ENCODE peak calls at places on chromosomes 12 and 14, in five cellular contexts. V is upper lobe of right lung, J is RWPE1, W is GM12865, T is HFF-Myc. G is an unnamed sample.
A peak's percentile ranks its signal among the peaks of the same experiment; 100 is the strongest.

GRCh38 chr12:66978802-66979201 is 290.4 kb upstream of the CAND1 start:
- DNase-seq in V (no peak), J (no peak), W (no peak), T (no peak), G (no peak)

GRCh38 chr14:60092516-60092915 is 793 bp downstream of the PCNX4 start:
- DNase-seq in V (no peak), J (peak; percentile 33), W (peak; percentile 55), T (no peak), G (no peak)

GRCh38 chr14:53954551-53955233 is 1.9 kb downstream of the BMP4 start:
- DNase-seq in V (peak; percentile 69), J (no peak), W (no peak), T (no peak), G (no peak)

GRCh38 chr12:75883241-75883640 is 148.3 kb downstream of the PHLDA1 start:
- DNase-seq in V (no peak), J (no peak), W (no peak), T (no peak), G (no peak)

GRCh38 chr12:49355913-49356312 is 9.2 kb downstream of the DNAJC22 start:
- DNase-seq in V (no peak), J (no peak), W (no peak), T (no peak), G (peak; percentile 75)

GRCh38 chr12:56080556-56081138 is 682 bp downstream of the ERBB3 start:
- DNase-seq in V (no peak), J (no peak), W (no peak), T (no peak), G (no peak)

GRCh38 chr14:32352631-32353030 is 23.5 kb downstream of the AKAP6 start:
- DNase-seq in V (no peak), J (no peak), W (no peak), T (no peak), G (no peak)

GRCh38 chr14:68659021-68659931 is 133.6 kb downstream of the ZFP36L1 start:
- DNase-seq in V (no peak), J (no peak), W (no peak), T (no peak), G (no peak)

GRCh38 chr12:84698576-84699333 is 213.8 kb downstream of the SLC6A15 start:
- DNase-seq in V (no peak), J (no peak), W (no peak), T (no peak), G (no peak)

GRCh38 chr14:78029471-78030372 is 140.5 kb upstream of the NRXN3 start:
- DNase-seq in V (no peak), J (no peak), W (no peak), T (no peak), G (peak; percentile 42)

GRCh38 chr12:85310456-85311076 is 30.5 kb downstream of the ALX1 start:
- DNase-seq in V (no peak), J (no peak), W (peak; percentile 3), T (no peak), G (no peak)

GRCh38 chr14:100603341-100604125 is 16.3 kb upstream of the BEGAIN start:
- DNase-seq in V (peak; percentile 47), J (no peak), W (no peak), T (no peak), G (no peak)

GRCh38 chr14:81525129-81525528 is 8.5 kb downstream of the SEL1L start:
- DNase-seq in V (no peak), J (no peak), W (no peak), T (no peak), G (no peak)

GRCh38 chr12:92068441-92068840 is 77.2 kb downstream of the BTG1 start:
- DNase-seq in V (no peak), J (no peak), W (no peak), T (no peak), G (no peak)

GRCh38 chr12:1947081-1947480 is 28.6 kb upstream of the CACNA2D4 start:
- DNase-seq in V (no peak), J (no peak), W (no peak), T (no peak), G (no peak)

GRCh38 chr12:94263011-94263786 is 114.8 kb downstream of the PLXNC1 start:
- DNase-seq in V (peak; percentile 67), J (no peak), W (peak; percentile 77), T (no peak), G (no peak)

GRCh38 chr12:15274561-15274967 is 47.7 kb upstream of the PTPRO start:
- DNase-seq in V (no peak), J (peak; percentile 74), W (peak; percentile 5), T (no peak), G (no peak)

GRCh38 chr12:49985981-49986380 is 13.2 kb downstream of the AQP6 start:
- DNase-seq in V (no peak), J (no peak), W (no peak), T (no peak), G (peak; percentile 30)

GRCh38 chr12:116400671-116401357 is 123.3 kb upstream of the MED13L start:
- DNase-seq in V (no peak), J (no peak), W (no peak), T (no peak), G (no peak)

GRCh38 chr14:58414845-58415244 is 12.5 kb downstream of the TIMM9 start:
- DNase-seq in V (no peak), J (no peak), W (no peak), T (no peak), G (no peak)
- TF ChIP-seq CTCF in V (no peak), J (no peak), W (no peak), T (no peak), G (no peak)

GRCh38 chr14:46951103-46951502 is 299.5 kb upstream of the RPL10L start:
- DNase-seq in V (no peak), J (no peak), W (no peak), T (no peak), G (no peak)
- TF ChIP-seq CTCF in V (no peak), J (no peak), W (no peak), T (no peak), G (peak; percentile 19)

GRCh38 chr12:46088040-46088439 is 97.7 kb upstream of the SCAF11 start:
- DNase-seq in V (no peak), J (no peak), W (no peak), T (no peak), G (no peak)

GRCh38 chr12:46084666-46085631 is 94.6 kb upstream of the SCAF11 start:
- DNase-seq in V (no peak), J (no peak), W (no peak), T (no peak), G (no peak)

DNA sequence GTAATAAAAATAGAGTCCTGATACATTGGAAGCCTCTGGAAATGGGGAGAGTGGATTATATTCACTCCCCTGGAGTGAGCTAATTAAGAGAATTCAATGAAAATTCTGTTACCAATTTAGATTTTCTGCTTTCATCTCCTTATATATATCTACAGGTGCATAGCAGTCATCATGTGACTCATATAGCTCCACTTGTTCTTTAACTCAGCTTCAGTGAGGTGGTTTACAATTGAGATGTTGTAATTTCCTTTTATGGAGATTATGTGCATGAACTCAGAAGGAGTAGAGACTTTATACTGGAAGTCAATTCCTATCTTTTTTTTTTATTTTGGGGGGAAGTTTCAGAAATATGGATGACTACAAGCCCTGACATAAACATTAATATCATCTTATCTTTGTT is 92.1 kb upstream of the SCAF11 start:
- DNase-seq in V (no peak), J (no peak), W (no peak), T (no peak), G (no peak)
- TF ChIP-seq CTCF in V (no peak), J (no peak), W (no peak), T (no peak), G (no peak)

DNA sequence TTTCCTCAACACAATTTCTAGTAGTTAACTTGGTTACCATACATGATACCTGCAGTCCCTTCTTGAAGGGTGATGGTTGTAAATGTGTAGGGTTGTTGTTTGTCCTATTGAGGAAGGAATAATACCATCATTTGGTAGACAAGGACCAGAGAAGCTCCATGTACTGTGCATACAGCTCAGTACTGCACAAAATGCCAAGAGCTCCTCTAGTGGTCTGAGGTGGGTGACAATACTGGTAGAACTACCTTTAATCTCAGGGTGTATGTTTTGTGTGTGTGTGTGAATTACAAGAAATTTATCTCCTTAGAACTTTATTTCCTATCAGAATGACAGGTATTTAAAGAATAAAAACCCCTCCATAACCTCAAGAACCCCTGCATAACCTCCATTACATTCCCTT is 575.3 kb downstream of the TMTC2 start:
- DNase-seq in V (no peak), J (no peak), W (no peak), T (no peak), G (no peak)
- TF ChIP-seq CTCF in V (no peak), J (no peak), W (peak; percentile 12), T (no peak), G (peak; percentile 27)

GRCh38 chr12:132761911-132762583 is 415 bp upstream of the ANKLE2 start:
- DNase-seq in V (peak; percentile 95), J (peak; percentile 89), W (peak; percentile 95), T (peak; percentile 48), G (peak; percentile 94)
- TF ChIP-seq CTCF in V (peak; percentile 23), J (no peak), W (peak; percentile 18), T (no peak), G (peak; percentile 46)

GRCh38 chr14:105118646-105119409 is 49.7 kb downstream of the JAG2 start:
- DNase-seq in V (no peak), J (peak; percentile 91), W (no peak), T (no peak), G (no peak)
- TF ChIP-seq CTCF in V (no peak), J (no peak), W (no peak), T (no peak), G (no peak)

DNA sequence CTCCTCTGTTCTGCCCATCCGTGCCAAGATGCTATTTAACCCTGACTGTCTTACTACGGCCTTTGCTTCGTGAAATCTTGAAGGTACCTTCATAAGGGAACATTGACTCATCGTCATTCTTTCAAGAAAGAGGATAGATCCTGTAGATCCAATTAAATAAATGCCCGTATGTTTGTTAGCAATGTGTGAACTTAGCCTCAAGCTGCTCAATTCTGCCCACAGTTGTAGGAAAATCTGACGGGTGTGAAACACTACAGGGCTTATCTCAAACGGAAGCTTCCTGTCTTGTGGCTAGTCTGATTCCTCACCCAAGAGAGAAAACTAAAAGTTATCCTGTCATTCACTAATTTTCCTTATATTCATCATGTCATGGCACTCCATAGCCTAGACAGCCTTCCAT is 168.0 kb upstream of the TBX3 start:
- DNase-seq in V (no peak), J (no peak), W (no peak), T (no peak), G (no peak)
- TF ChIP-seq CTCF in V (no peak), J (no peak), W (no peak), T (no peak), G (no peak)

G was measured in osteocyte.